ENCODE peak calls at places on chromosomes 16 and 17, in six cellular contexts. D, B, F, R, N and T are unnamed samples.

GRCh38 chr16:54248863-54249710 is 37.5 kb downstream of the IRX3 start:
- DNase-seq in N (no peak), D (no peak), F (no peak), B (no peak), R (no peak), T (no peak)

GRCh38 chr17:42233148-42233547 is 38.9 kb upstream of the GHDC start:
- DNase-seq in F (no peak), N (no peak), D (no peak), B (no peak), R (no peak), T (no peak)

GRCh38 chr17:7147772-7148171 is 31.4 kb downstream of the ASGR1 start:
- DNase-seq in N (no peak), B (no peak), R (no peak), D (no peak), F (peak), T (no peak)

GRCh38 chr17:81019563-81020442 is 15.1 kb upstream of the BAIAP2 start:
- DNase-seq in N (peak), D (no peak), F (no peak), R (no peak), B (no peak), T (peak)

GRCh38 chr17:39110435-39111136 is 40.9 kb downstream of the PLXDC1 start:
- DNase-seq in B (no peak), N (no peak), F (no peak), R (no peak), D (no peak), T (no peak)

GRCh38 chr17:17126131-17127110 is 79.7 kb downstream of the PLD6 start:
- DNase-seq in R (no peak), B (no peak), D (no peak), N (no peak), F (no peak), T (no peak)

GRCh38 chr16:86529160-86529559 is 18.8 kb downstream of the FOXF1 start:
- DNase-seq in N (no peak), R (no peak), F (no peak), D (no peak), B (no peak), T (no peak)

GRCh38 chr17:606501-607243 is 108.0 kb downstream of the VPS53 start:
- DNase-seq in N (no peak), F (no peak), R (no peak), B (no peak), D (no peak), T (no peak)

GRCh38 chr16:674968-675883 is at the start of gene RHBDL1:
- DNase-seq in B (peak), R (no peak), N (peak), D (no peak), F (peak), T (no peak)

GRCh38 chr17:73138541-73139138 is 26.2 kb upstream of the SSTR2 start:
- DNase-seq in N (no peak), F (no peak), D (no peak), B (no peak), R (no peak), T (no peak)

GRCh38 chr16:24993722-24994686 is 21.2 kb downstream of the ARHGAP17 start:
- DNase-seq in F (peak), N (peak), R (no peak), D (no peak), B (no peak), T (no peak)

GRCh38 chr17:73343168-73343634 is 31.4 kb upstream of the CDC42EP4 start:
- DNase-seq in R (no peak), F (no peak), D (no peak), N (peak), B (peak), T (no peak)

GRCh38 chr16:58491-59439 is 5.1 kb downstream of the SNRNP25 start:
- DNase-seq in F (no peak), N (no peak), R (no peak), B (no peak), D (no peak), T (no peak)

GRCh38 chr17:79841369-79842135 is 2.3 kb upstream of the CBX4 start:
- DNase-seq in F (no peak), N (no peak), B (no peak), D (no peak), R (no peak), T (no peak)

GRCh38 chr16:719815-720506 is 985 bp upstream of the ANTKMT start:
- DNase-seq in B (no peak), F (peak), N (no peak), R (no peak), D (no peak), T (no peak)

GRCh38 chr17:42436401-42436800 is 13.3 kb upstream of the CAVIN1 start:
- DNase-seq in R (no peak), F (peak), D (no peak), N (peak), B (no peak), T (no peak)

GRCh38 chr17:75128694-75129505 is 2.6 kb downstream of the NT5C start:
- DNase-seq in F (no peak), B (no peak), N (no peak), R (no peak), D (no peak), T (no peak)

GRCh38 chr16:84718-85452 is 6.9 kb downstream of the MPG start:
- DNase-seq in N (no peak), F (no peak), D (peak), B (no peak), R (peak), T (peak)

GRCh38 chr17:62194401-62194800 is 129.3 kb upstream of the MED13 start:
- DNase-seq in B (no peak), R (no peak), D (no peak), F (no peak), N (no peak), T (no peak)

GRCh38 chr16:51607202-51607756 is 456.2 kb upstream of the SALL1 start:
- DNase-seq in F (no peak), R (no peak), D (no peak), N (no peak), B (no peak), T (no peak)

GRCh38 chr17:41421116-41421515 is 3.3 kb downstream of the KRT37 start:
- DNase-seq in D (no peak), R (no peak), B (no peak), N (no peak), F (peak), T (no peak)

GRCh38 chr17:38613525-38613980 is 7.8 kb upstream of the SRCIN1 start:
- DNase-seq in R (no peak), F (no peak), D (no peak), N (no peak), B (no peak), T (no peak)

GRCh38 chr16:83400234-83400633 is 407.5 kb upstream of the HSBP1 start:
- DNase-seq in R (no peak), D (no peak), F (no peak), B (peak), N (no peak), T (no peak)

GRCh38 chr17:82053130-82053529 is 1.4 kb downstream of the GPS1 start:
- DNase-seq in N (no peak), D (no peak), F (no peak), B (no peak), R (no peak), T (no peak)

GRCh38 chr16:23835390-23836077 is at the start of gene PRKCB:
- DNase-seq in N (peak), D (peak), R (no peak), F (no peak), B (peak), T (peak)

GRCh38 chr16:87576191-87576590 is 26.1 kb upstream of the JPH3 start:
- DNase-seq in N (no peak), R (no peak), B (no peak), D (no peak), F (no peak), T (no peak)

GRCh38 chr17:16872836-16873653 is 98.9 kb downstream of the TNFRSF13B start:
- DNase-seq in R (no peak), B (no peak), D (peak), F (no peak), N (peak), T (peak)

GRCh38 chr16:63617047-63617989 is 1504.5 kb downstream of the CDH11 start:
- DNase-seq in N (no peak), D (no peak), B (no peak), F (no peak), R (no peak), T (no peak)

GRCh38 chr16:63618896-63619295 is 1503.0 kb downstream of the CDH11 start:
- DNase-seq in F (no peak), R (no peak), B (no peak), N (no peak), D (no peak), T (no peak)

GRCh38 chr16:63613701-63614100 is 1508.2 kb downstream of the CDH11 start:
- DNase-seq in D (no peak), F (peak), N (no peak), R (no peak), B (no peak), T (no peak)

GRCh38 chr16:63614421-63614820 is 1507.4 kb downstream of the CDH11 start:
- DNase-seq in R (no peak), D (no peak), B (no peak), F (no peak), N (no peak), T (no peak)

DNA sequence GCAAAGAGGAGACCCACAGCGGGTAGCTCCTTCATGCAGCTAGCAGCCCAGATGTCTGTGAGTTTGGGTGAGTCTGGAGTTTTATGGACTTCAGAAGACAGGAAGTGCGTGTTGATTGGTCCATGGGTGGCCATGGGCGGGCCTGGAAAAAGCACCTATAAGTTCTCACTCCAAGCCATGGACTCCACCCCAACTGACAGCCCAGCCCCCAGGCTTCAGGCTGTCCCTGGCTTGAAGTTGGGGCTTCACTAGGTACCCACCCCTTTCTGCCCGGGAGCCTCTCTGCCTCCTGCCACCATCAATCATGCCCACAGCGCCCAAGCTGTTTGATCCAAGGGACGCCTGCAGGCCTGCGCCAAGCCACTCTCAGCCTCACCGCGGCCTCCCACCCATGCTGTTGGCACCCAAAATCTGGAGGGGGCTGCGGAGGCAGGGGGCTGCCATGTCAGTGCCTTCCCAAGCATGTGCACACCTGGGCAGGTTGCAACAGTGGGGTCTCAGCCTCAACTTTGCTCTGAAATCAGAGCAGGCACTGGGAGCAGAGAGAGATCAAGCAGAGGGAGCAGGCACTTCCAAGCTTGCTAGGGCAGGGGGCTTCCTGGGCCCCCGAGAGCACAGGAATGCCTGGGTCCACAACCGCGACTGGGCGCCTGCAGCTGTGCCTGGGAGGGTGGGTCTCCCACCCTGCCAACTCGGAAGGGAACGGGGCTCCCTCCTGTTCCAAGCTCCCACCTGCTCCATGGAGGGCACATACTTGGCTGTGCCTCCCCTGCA is 1503.7 kb downstream of the CDH11 start:
- DNase-seq in D (no peak), R (no peak), F (no peak), N (no peak), B (no peak), T (no peak)
- TF ChIP-seq POLR2A in D (no peak), R (no peak), F (no peak), N (no peak), B (no peak), T (no peak)

GRCh38 chr17:31787857-31788570 is 71.0 kb downstream of the COPRS start:
- DNase-seq in N (no peak), B (no peak), F (peak), D (no peak), R (no peak), T (no peak)
- TF ChIP-seq TAF1 in N (no peak), B (no peak), F (no peak), D (no peak), R (no peak), T (no peak)

DNA sequence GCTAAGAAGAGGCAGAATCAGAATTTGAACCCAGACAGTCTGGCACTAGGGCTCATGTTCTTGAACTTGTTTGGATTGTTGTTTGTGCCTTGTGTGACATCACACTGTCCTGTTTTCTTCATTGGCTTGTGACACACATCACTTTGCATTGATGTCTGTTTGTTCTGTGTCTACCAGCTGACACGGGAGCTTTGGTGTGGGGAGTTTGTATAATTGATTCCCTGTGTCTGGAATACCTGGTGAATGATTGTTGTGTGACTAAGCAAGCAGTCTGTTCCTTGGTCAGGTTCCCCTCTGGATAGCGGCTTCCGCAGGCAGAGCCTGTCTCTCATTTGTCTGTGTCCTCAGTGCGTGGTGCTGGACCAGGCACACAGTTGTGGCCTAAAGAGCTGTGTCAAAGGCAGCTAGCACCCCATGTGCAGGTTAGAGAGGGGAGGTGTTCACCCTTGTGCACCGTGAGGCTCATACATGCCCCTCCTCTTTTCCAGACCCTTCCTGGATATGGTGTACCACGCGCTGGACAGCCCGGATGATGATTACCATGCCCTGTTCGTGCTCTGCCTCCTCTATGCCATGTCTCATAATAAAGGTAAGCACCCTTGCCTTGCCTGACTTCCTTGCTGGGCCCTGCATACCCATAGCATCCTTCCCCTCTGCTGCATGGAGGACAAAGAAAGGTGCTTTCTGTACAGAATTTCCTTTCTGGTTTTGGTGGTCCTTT is 80.1 kb downstream of the CLEC16A start:
- DNase-seq in N (no peak), R (no peak), D (no peak), F (peak), B (no peak), T (no peak)
- TF ChIP-seq POLR2A in N (no peak), R (no peak), D (no peak), F (no peak), B (no peak), T (no peak)

DNA sequence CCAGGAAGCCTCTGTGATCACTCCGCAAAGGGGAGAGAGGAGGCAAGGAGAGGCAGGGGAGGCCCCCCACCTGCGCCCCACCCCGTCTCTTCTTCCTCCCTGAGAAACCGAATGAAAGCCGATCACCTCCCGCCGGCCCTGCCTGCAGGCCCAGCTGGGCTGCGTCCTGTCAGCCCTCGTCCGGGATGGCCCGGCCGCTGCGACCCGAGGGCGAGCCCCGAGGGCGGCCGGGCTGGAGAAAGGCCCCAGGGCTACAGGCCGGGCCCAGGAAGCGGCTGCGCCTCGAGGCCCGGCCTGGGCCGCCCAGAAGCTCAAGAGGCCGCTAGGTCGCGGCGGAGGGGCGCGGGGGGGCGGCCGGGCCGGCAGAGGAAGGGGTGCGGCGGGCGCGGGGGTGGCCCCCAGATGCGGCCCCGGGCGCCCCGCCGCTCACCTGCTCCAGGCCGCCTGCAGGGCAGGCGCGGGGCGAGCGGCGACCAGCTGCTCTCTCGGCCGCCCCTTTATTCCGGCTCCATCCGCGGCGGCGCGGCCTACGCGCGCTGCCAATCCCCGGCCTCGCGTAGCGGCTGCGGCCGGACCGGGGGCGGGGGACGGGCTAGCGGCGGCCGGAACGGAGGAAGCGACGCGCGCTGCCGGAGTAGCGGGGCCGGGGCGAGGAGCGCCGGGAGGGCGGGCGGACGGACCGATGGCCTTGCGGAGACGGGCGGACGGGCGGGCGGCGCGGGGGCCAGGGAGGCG is at the start of gene ZNF319:
- DNase-seq in D (peak), R (no peak), N (peak), B (no peak), F (no peak), T (peak)
- TF ChIP-seq TAF1 in D (no peak), R (peak), N (peak), B (peak), F (no peak), T (no peak)

GRCh38 chr16:30651124-30652004 is 604 bp downstream of the PRR14 start:
- DNase-seq in N (peak), D (peak), B (no peak), F (peak), R (no peak), T (peak)
- TF ChIP-seq POLR2A in N (peak), D (peak), B (no peak), F (no peak), R (peak), T (no peak)

GRCh38 chr17:76154935-76155845 is 14.1 kb upstream of the FOXJ1 start:
- DNase-seq in F (no peak), R (no peak), N (no peak), D (no peak), B (no peak), T (no peak)

GRCh38 chr17:76153202-76153601 is 12.2 kb upstream of the FOXJ1 start:
- DNase-seq in B (no peak), D (no peak), N (no peak), F (no peak), R (no peak), T (no peak)

GRCh38 chr17:76152580-76152979 is 11.5 kb upstream of the FOXJ1 start:
- DNase-seq in D (no peak), F (no peak), R (no peak), N (no peak), B (no peak), T (no peak)

GRCh38 chr17:76154292-76154691 is 13.2 kb upstream of the FOXJ1 start:
- DNase-seq in F (no peak), R (no peak), D (no peak), N (no peak), B (no peak), T (no peak)

DNA sequence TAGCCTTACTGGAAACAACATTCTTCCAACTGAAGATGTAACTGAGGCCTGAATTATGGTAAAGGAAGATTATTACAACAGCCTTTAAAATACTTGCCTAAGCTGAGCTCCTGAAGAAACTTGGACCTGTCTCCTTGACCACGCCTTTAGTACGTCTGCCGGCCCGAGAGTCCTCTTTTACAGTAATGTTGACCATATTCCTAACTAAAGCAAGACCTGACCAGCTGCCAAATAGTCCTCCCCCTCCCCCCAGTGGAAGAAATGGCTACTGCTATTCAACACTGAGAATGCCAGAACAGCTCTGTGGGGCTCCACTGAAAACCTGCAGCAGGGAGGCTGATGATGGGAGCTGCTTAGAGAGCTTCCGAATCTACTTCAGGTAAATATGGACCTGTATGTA is 12.6 kb upstream of the FOXJ1 start:
- DNase-seq in B (no peak), R (no peak), F (peak), N (no peak), D (no peak), T (no peak)
- TF ChIP-seq TAF1 in B (no peak), R (no peak), F (no peak), N (no peak), D (no peak), T (no peak)

GRCh38 chr16:56749806-56750491 is 20.0 kb downstream of the NUP93 start:
- DNase-seq in N (no peak), B (no peak), D (no peak), F (no peak), R (no peak), T (no peak)
- TF ChIP-seq POLR2A in N (no peak), B (no peak), D (no peak), F (no peak), R (no peak), T (no peak)

DNA sequence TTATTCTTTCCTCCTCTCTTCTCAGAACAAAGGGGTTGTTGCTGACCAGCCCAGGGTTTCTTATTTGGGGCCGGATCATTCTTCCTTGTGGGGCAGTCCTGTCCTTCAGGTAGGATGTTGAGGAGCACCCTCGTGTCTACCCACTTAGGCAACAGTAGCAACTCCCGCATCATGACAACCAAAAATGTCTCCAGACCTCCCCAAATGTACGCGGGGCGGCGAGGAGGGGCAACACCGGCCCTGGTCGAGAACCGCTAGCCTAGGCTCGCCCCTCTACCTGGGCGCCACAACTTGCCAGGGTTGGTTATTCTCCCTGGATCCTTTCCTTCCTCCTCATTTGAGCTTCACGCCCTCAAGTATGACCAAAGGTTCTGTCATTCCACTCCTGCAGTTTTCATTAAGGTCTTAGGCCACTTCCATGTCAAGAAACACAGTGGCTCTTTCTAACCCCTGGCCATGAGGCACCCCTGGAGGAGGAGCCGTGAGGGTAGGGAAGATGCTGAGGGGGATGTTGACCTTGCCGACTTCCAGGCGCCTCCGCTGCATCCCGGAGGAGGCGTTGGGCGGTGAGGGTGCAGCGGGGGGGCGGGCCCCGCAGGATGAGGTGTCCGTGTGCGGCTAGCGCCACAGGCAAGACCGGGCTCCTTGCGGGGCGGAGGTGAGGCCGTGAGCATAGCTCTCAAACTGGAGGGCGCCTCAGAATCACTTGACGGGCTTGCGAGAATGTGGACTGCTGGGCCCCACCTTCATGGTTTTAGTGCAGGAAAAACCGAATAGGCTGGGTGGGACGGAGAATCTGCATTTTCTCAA is 712 bp upstream of the SPECC1 start:
- DNase-seq in R (no peak), F (no peak), N (peak), B (no peak), D (peak), T (peak)
- TF ChIP-seq TAF1 in R (no peak), F (no peak), N (no peak), B (no peak), D (no peak), T (no peak)